ENCODE peak calls at places on chromosome 14, in ten cellular contexts. J is Calu3, Q is heart right ventricle, X is WERI-Rb-1, R is A549, G is HTR-8/SVneo, F is Caco-2, W is T-helper 1 cell, D is HT-29, P is NCI-H524 treated with DMSO at 0.1 percent for 48 hours. B is an unnamed sample.

GRCh38 chr14:58969951-58970751 is 218.3 kb upstream of the DAAM1 start:
- DNase-seq in J (no peak), Q (no peak), X (no peak), R (no peak), G (no peak), F (no peak), W (no peak), D (no peak), P (no peak), B (no peak)

GRCh38 chr14:88698651-88699050 is 94.1 kb downstream of the EML5 start:
- DNase-seq in J (no peak), Q (no peak), X (no peak), R (no peak), G (no peak), F (no peak), W (no peak), D (no peak), P (no peak), B (no peak)

GRCh38 chr14:93960108-93960475 is 16.3 kb downstream of the ASB2 start:
- DNase-seq in J (no peak), Q (no peak), X (no peak), R (no peak), G (no peak), F (no peak), W (no peak), D (peak; percentile 30), P (no peak), B (no peak)

GRCh38 chr14:71745072-71745471 is 187.2 kb upstream of the RGS6 start:
- DNase-seq in J (no peak), Q (no peak), X (no peak), R (no peak), G (no peak), F (no peak), W (no peak), D (no peak), P (no peak), B (peak; percentile 53)

GRCh38 chr14:68947802-68948201 is 31.3 kb downstream of the ACTN1 start:
- DNase-seq in J (peak; percentile 29), Q (peak; percentile 74), X (peak; percentile 83), R (peak; percentile 76), G (no peak), F (no peak), W (no peak), D (peak; percentile 32), P (peak; percentile 86), B (no peak)

GRCh38 chr14:68789798-68790655 is 2.8 kb downstream of the ZFP36L1 start:
- DNase-seq in J (peak; percentile 24), Q (peak; percentile 38), X (no peak), R (peak; percentile 45), G (no peak), F (no peak), W (no peak), D (peak; percentile 23), P (no peak), B (no peak)

GRCh38 chr14:105398726-105399440 is 545 bp downstream of the TEX22 start:
- DNase-seq in J (peak; percentile 18), Q (no peak), X (peak; percentile 16), R (peak; percentile 46), G (no peak), F (peak; percentile 84), W (no peak), D (peak; percentile 16), P (no peak), B (no peak)

GRCh38 chr14:81233615-81234014 is 12.9 kb upstream of the GTF2A1 start:
- DNase-seq in J (no peak), Q (no peak), X (no peak), R (no peak), G (no peak), F (no peak), W (no peak), D (no peak), P (no peak), B (no peak)

GRCh38 chr14:74516451-74517155 is 23.0 kb downstream of the ISCA2 start:
- DNase-seq in J (peak; percentile 41), Q (no peak), X (no peak), R (peak; percentile 24), G (peak; percentile 70), F (peak; percentile 31), W (no peak), D (no peak), P (no peak), B (no peak)

GRCh38 chr14:87600236-87600635 is 392.7 kb downstream of the GALC start:
- DNase-seq in J (no peak), Q (no peak), X (no peak), R (no peak), G (no peak), F (no peak), W (no peak), D (no peak), P (no peak), B (no peak)

GRCh38 chr14:104614126-104614812 is 9.7 kb upstream of the TMEM179 start:
- DNase-seq in J (no peak), Q (no peak), X (no peak), R (no peak), G (no peak), F (no peak), W (no peak), D (no peak), P (no peak), B (no peak)